ENCODE peak calls at places on chromosomes 11 and 22, in six cellular contexts. A is IMR-90; G is stomach; R is adrenal gland; P is lower lobe of right lung; Q is CD4-positive, alpha-beta T cell. E is an unnamed sample.

GRCh38 chr11:44564653-44565007 is 833 bp upstream of the CD82 start:
- DNase-seq in A (peak; percentile 84), G (peak; percentile 85), R (no peak), P (peak; percentile 88), Q (no peak), E (peak; percentile 93)

GRCh38 chr11:126361400-126361799 is 5.9 kb downstream of the ST3GAL4 start:
- DNase-seq in A (no peak), G (no peak), R (no peak), P (no peak), Q (no peak), E (peak; percentile 35)

GRCh38 chr11:113806403-113806802 is 26.8 kb downstream of the CLDN25 start:
- DNase-seq in A (peak; percentile 7), G (no peak), R (no peak), P (no peak), Q (no peak), E (no peak)

GRCh38 chr11:1803246-1803645 is 31.5 kb upstream of the SYT8 start:
- DNase-seq in A (no peak), G (no peak), R (no peak), P (no peak), Q (no peak), E (no peak)

GRCh38 chr22:49007013-49007653 is 820.5 kb downstream of the BRD1 start:
- DNase-seq in A (no peak), G (peak; percentile 17), R (no peak), P (no peak), Q (no peak), E (no peak)

GRCh38 chr22:47196881-47197701 is 434.6 kb downstream of the TBC1D22A start:
- DNase-seq in A (no peak), G (peak; percentile 22), R (no peak), P (no peak), Q (no peak), E (no peak)

GRCh38 chr11:69718147-69718546 is 14.3 kb upstream of the FGF19 start:
- DNase-seq in A (peak; percentile 23), G (no peak), R (no peak), P (no peak), Q (no peak), E (no peak)

GRCh38 chr22:29292379-29292778 is 14.1 kb upstream of the GAS2L1 start:
- DNase-seq in A (no peak), G (no peak), R (no peak), P (no peak), Q (no peak), E (no peak)

GRCh38 chr22:36546932-36547331 is 18.0 kb upstream of the EIF3D start:
- DNase-seq in A (peak; percentile 92), G (no peak), R (no peak), P (no peak), Q (no peak), E (no peak)

GRCh38 chr11:27209562-27210005 is 153.4 kb downstream of the CCDC34 start:
- DNase-seq in A (peak; percentile 93), G (no peak), R (no peak), P (no peak), Q (no peak), E (no peak)

GRCh38 chr11:7927635-7928034 is 3.4 kb downstream of the OR10A6 start:
- DNase-seq in A (peak; percentile 66), G (no peak), R (no peak), P (no peak), Q (no peak), E (no peak)

GRCh38 chr11:74345420-74345819 is 34.0 kb upstream of the P4HA3 start:
- DNase-seq in A (peak; percentile 61), G (no peak), R (no peak), P (no peak), Q (no peak), E (no peak)

GRCh38 chr11:67369275-67369674 is 4.1 kb downstream of the CLCF1 start:
- DNase-seq in A (no peak), G (no peak), R (no peak), P (no peak), Q (no peak), E (no peak)

GRCh38 chr11:100009728-100010127 is 677.4 kb upstream of the ARHGAP42 start:
- DNase-seq in A (no peak), G (no peak), R (no peak), P (no peak), Q (no peak), E (no peak)

GRCh38 chr22:41106122-41106968 is 14.0 kb downstream of the EP300 start:
- DNase-seq in A (peak; percentile 33), G (no peak), R (no peak), P (no peak), Q (no peak), E (no peak)

GRCh38 chr11:91163619-91164451 is 941.0 kb upstream of the CHORDC1 start:
- DNase-seq in A (peak; percentile 34), G (no peak), R (no peak), P (peak; percentile 8), Q (no peak), E (no peak)

GRCh38 chr11:74707602-74708510 is 23.4 kb downstream of the CHRDL2 start:
- DNase-seq in A (no peak), G (no peak), R (no peak), P (no peak), Q (no peak), E (no peak)

GRCh38 chr11:12291767-12292166 is 85.6 kb upstream of the PARVA start:
- DNase-seq in A (no peak), G (no peak), R (no peak), P (no peak), Q (no peak), E (no peak)

GRCh38 chr22:43006753-43007152 is 8.2 kb downstream of the PACSIN2 start:
- DNase-seq in A (no peak), G (no peak), R (no peak), P (no peak), Q (no peak), E (no peak)
- H3K27ac ChIP-seq in A (no peak overlapping the region), G (peak overlapping the region; percentile 47), R (peak overlapping the region; percentile 45), P (peak overlapping the region; percentile 72), Q (no peak overlapping the region), E (no peak overlapping the region)

GRCh38 chr11:85737738-85738137 is 51.7 kb upstream of the CCDC89 start:
- DNase-seq in A (no peak), G (no peak), R (no peak), P (no peak), Q (no peak), E (no peak)

GRCh38 chr11:85732968-85733367 is 47.0 kb upstream of the CCDC89 start:
- DNase-seq in A (no peak), G (no peak), R (no peak), P (no peak), Q (no peak), E (no peak)

GRCh38 chr11:85740464-85741400 is 54.7 kb upstream of the CCDC89 start:
- DNase-seq in A (no peak), G (no peak), R (no peak), P (no peak), Q (no peak), E (no peak)

GRCh38 chr11:85736121-85736520 is 50.1 kb upstream of the CCDC89 start:
- DNase-seq in A (no peak), G (no peak), R (no peak), P (no peak), Q (no peak), E (no peak)
- H3K27ac ChIP-seq in A (peak overlapping the region; percentile 9), G (no peak overlapping the region), R (peak overlapping the region; percentile 68), P (peak overlapping the region; percentile 47), Q (no peak overlapping the region), E (no peak overlapping the region)

DNA sequence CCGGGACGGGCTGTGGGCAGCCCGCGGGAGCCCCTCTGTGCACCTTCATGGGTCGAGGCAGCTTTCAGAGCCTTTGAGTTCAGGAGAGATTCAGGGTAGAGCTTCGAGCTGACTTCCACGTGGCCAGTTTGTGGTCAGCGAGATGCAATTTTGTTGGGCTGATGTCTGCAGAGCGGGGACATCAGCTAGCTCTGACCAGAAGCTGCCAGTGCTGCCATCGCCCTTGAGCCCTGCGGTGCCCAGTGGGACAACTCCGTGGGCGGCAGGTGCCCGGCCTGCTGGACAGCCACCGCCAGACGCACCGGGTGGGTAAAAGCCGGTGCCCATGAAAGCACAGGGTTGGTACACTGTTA is 719 bp downstream of the TALDO1 start:
- DNase-seq in A (no peak), G (no peak), R (peak; percentile 22), P (peak; percentile 60), Q (no peak), E (no peak)
- H3K27ac ChIP-seq in A (peak overlapping the region; percentile 94), G (peak overlapping the region; percentile 97), R (peak overlapping the region; percentile 87), P (peak overlapping the region; percentile 93), Q (no peak overlapping the region), E (peak overlapping the region; percentile 84)

GRCh38 chr22:31911565-31912401 is 32.6 kb upstream of the YWHAH start:
- DNase-seq in A (peak; percentile 25), G (peak; percentile 48), R (no peak), P (no peak), Q (no peak), E (no peak)
- H3K27ac ChIP-seq in A (no peak overlapping the region), G (no peak overlapping the region), R (no peak overlapping the region), P (no peak overlapping the region), Q (no peak overlapping the region), E (no peak overlapping the region)

GRCh38 chr11:125072961-125073590 is 10.0 kb downstream of the SLC37A2 start:
- DNase-seq in A (no peak), G (no peak), R (no peak), P (peak; percentile 39), Q (no peak), E (no peak)
- H3K27ac ChIP-seq in A (no peak overlapping the region), G (no peak overlapping the region), R (peak overlapping the region; percentile 89), P (peak overlapping the region; percentile 58), Q (no peak overlapping the region), E (no peak overlapping the region)